ENCODE peak calls at places on chromosome 3, in eight cellular contexts. One of them, this sample, is unnamed.

GRCh38 chr3:122513386-122514122 is 1.2 kb downstream of the KPNA1 start:
- DNase-seq in foreskin fibroblast: no peak
- DNase-seq in brain microvascular endothelial cell: no peak
- DNase-seq in psoas muscle: no peak
- DNase-seq in heart right ventricle: no peak
- DNase-seq in body of pancreas: no peak
- DNase-seq in adrenal gland: no peak
- DNase-seq in astrocyte: peak; percentile 71
- DNase-seq in this sample: no peak

GRCh38 chr3:152558386-152558785 is 276.5 kb upstream of the P2RY1 start:
- DNase-seq in astrocyte: no peak
- DNase-seq in brain microvascular endothelial cell: no peak
- DNase-seq in heart right ventricle: no peak
- DNase-seq in adrenal gland: no peak
- DNase-seq in foreskin fibroblast: peak; percentile 82
- DNase-seq in psoas muscle: no peak
- DNase-seq in body of pancreas: no peak
- DNase-seq in this sample: no peak

GRCh38 chr3:15074500-15074899 is 9.4 kb upstream of the MRPS25 start:
- DNase-seq in body of pancreas: no peak
- DNase-seq in heart right ventricle: no peak
- DNase-seq in psoas muscle: no peak
- DNase-seq in brain microvascular endothelial cell: no peak
- DNase-seq in adrenal gland: no peak
- DNase-seq in astrocyte: no peak
- DNase-seq in foreskin fibroblast: no peak
- DNase-seq in this sample: no peak

GRCh38 chr3:73719877-73720276 is 95.1 kb upstream of the PDZRN3 start:
- DNase-seq in adrenal gland: peak; percentile 67
- DNase-seq in brain microvascular endothelial cell: no peak
- DNase-seq in body of pancreas: no peak
- DNase-seq in foreskin fibroblast: peak; percentile 56
- DNase-seq in astrocyte: peak; percentile 20
- DNase-seq in psoas muscle: peak; percentile 18
- DNase-seq in heart right ventricle: no peak
- DNase-seq in this sample: no peak

GRCh38 chr3:24258727-24259600 is 235.7 kb downstream of the THRB start:
- DNase-seq in body of pancreas: no peak
- DNase-seq in brain microvascular endothelial cell: no peak
- DNase-seq in heart right ventricle: no peak
- DNase-seq in psoas muscle: no peak
- DNase-seq in foreskin fibroblast: no peak
- DNase-seq in adrenal gland: no peak
- DNase-seq in astrocyte: no peak
- DNase-seq in this sample: no peak

GRCh38 chr3:168162172-168162571 is 66.4 kb upstream of the GOLIM4 start:
- DNase-seq in brain microvascular endothelial cell: no peak
- DNase-seq in foreskin fibroblast: peak; percentile 15
- DNase-seq in adrenal gland: no peak
- DNase-seq in body of pancreas: no peak
- DNase-seq in psoas muscle: no peak
- DNase-seq in astrocyte: peak; percentile 17
- DNase-seq in heart right ventricle: no peak
- DNase-seq in this sample: peak; percentile 8

GRCh38 chr3:22360197-22360596 is 609.2 kb upstream of the ZNF385D start:
- DNase-seq in psoas muscle: no peak
- DNase-seq in brain microvascular endothelial cell: no peak
- DNase-seq in adrenal gland: no peak
- DNase-seq in body of pancreas: no peak
- DNase-seq in astrocyte: no peak
- DNase-seq in heart right ventricle: no peak
- DNase-seq in foreskin fibroblast: no peak
- DNase-seq in this sample: no peak

GRCh38 chr3:112672716-112673506 is 32.0 kb upstream of the CCDC80 start:
- DNase-seq in foreskin fibroblast: no peak
- DNase-seq in heart right ventricle: no peak
- DNase-seq in brain microvascular endothelial cell: no peak
- DNase-seq in psoas muscle: no peak
- DNase-seq in adrenal gland: no peak
- DNase-seq in astrocyte: no peak
- DNase-seq in body of pancreas: no peak
- DNase-seq in this sample: no peak

GRCh38 chr3:146589899-146590508 is 15.1 kb downstream of the PLSCR5 start:
- DNase-seq in adrenal gland: peak; percentile 63
- DNase-seq in foreskin fibroblast: peak; percentile 75
- DNase-seq in body of pancreas: peak; percentile 59
- DNase-seq in astrocyte: peak; percentile 13
- DNase-seq in psoas muscle: no peak
- DNase-seq in brain microvascular endothelial cell: peak; percentile 63
- DNase-seq in heart right ventricle: no peak
- DNase-seq in this sample: no peak

GRCh38 chr3:71304684-71305083 is 278.8 kb downstream of the FOXP1 start:
- DNase-seq in foreskin fibroblast: peak; percentile 64
- DNase-seq in brain microvascular endothelial cell: peak; percentile 72
- DNase-seq in psoas muscle: no peak
- DNase-seq in heart right ventricle: no peak
- DNase-seq in adrenal gland: no peak
- DNase-seq in body of pancreas: peak; percentile 33
- DNase-seq in astrocyte: peak; percentile 31
- DNase-seq in this sample: no peak

GRCh38 chr3:178195824-178196223 is 340.4 kb upstream of the KCNMB2 start:
- DNase-seq in adrenal gland: no peak
- DNase-seq in body of pancreas: no peak
- DNase-seq in psoas muscle: no peak
- DNase-seq in astrocyte: peak; percentile 82
- DNase-seq in brain microvascular endothelial cell: peak; percentile 42
- DNase-seq in foreskin fibroblast: peak; percentile 64
- DNase-seq in heart right ventricle: no peak
- DNase-seq in this sample: peak; percentile 21

GRCh38 chr3:194690501-194691372 is 5.1 kb downstream of the FAM43A start:
- DNase-seq in astrocyte: no peak
- DNase-seq in adrenal gland: no peak
- DNase-seq in brain microvascular endothelial cell: peak; percentile 49
- DNase-seq in heart right ventricle: no peak
- DNase-seq in body of pancreas: no peak
- DNase-seq in foreskin fibroblast: no peak
- DNase-seq in psoas muscle: no peak
- DNase-seq in this sample: no peak

GRCh38 chr3:32951410-32951811 is at the start of gene CCR4:
- DNase-seq in foreskin fibroblast: no peak
- DNase-seq in adrenal gland: no peak
- DNase-seq in heart right ventricle: no peak
- DNase-seq in psoas muscle: no peak
- DNase-seq in body of pancreas: no peak
- DNase-seq in astrocyte: no peak
- DNase-seq in brain microvascular endothelial cell: no peak
- DNase-seq in this sample: no peak

GRCh38 chr3:150402217-150402616 is 5.9 kb upstream of the TSC22D2 start:
- DNase-seq in brain microvascular endothelial cell: no peak
- DNase-seq in heart right ventricle: no peak
- DNase-seq in foreskin fibroblast: no peak
- DNase-seq in astrocyte: no peak
- DNase-seq in adrenal gland: no peak
- DNase-seq in body of pancreas: no peak
- DNase-seq in psoas muscle: no peak
- DNase-seq in this sample: no peak

GRCh38 chr3:13512451-13512850 is 32.3 kb downstream of the HDAC11 start:
- DNase-seq in brain microvascular endothelial cell: no peak
- DNase-seq in astrocyte: no peak
- DNase-seq in psoas muscle: no peak
- DNase-seq in foreskin fibroblast: no peak
- DNase-seq in heart right ventricle: no peak
- DNase-seq in adrenal gland: no peak
- DNase-seq in body of pancreas: no peak
- DNase-seq in this sample: no peak

GRCh38 chr3:146550743-146551510 is 6.5 kb upstream of the PLSCR1 start:
- DNase-seq in heart right ventricle: no peak
- DNase-seq in body of pancreas: no peak
- DNase-seq in brain microvascular endothelial cell: peak; percentile 87
- DNase-seq in foreskin fibroblast: peak; percentile 94
- DNase-seq in adrenal gland: no peak
- DNase-seq in psoas muscle: no peak
- DNase-seq in astrocyte: peak; percentile 89
- DNase-seq in this sample: no peak

GRCh38 chr3:114155370-114155821 is 23.5 kb downstream of the DRD3 start:
- DNase-seq in foreskin fibroblast: peak; percentile 31
- DNase-seq in heart right ventricle: no peak
- DNase-seq in adrenal gland: peak; percentile 66
- DNase-seq in body of pancreas: peak; percentile 34
- DNase-seq in astrocyte: no peak
- DNase-seq in psoas muscle: no peak
- DNase-seq in brain microvascular endothelial cell: peak; percentile 34
- DNase-seq in this sample: no peak

GRCh38 chr3:194003128-194004057 is 132.6 kb upstream of the HES1 start:
- DNase-seq in adrenal gland: peak; percentile 95
- DNase-seq in foreskin fibroblast: peak; percentile 96
- DNase-seq in psoas muscle: peak; percentile 89
- DNase-seq in heart right ventricle: peak; percentile 92
- DNase-seq in astrocyte: peak; percentile 93
- DNase-seq in body of pancreas: peak; percentile 87
- DNase-seq in brain microvascular endothelial cell: peak; percentile 98
- DNase-seq in this sample: peak; percentile 88

GRCh38 chr3:25572919-25573385 is 91.8 kb downstream of the TOP2B start:
- DNase-seq in adrenal gland: no peak
- DNase-seq in brain microvascular endothelial cell: peak; percentile 66
- DNase-seq in astrocyte: peak; percentile 71
- DNase-seq in psoas muscle: no peak
- DNase-seq in foreskin fibroblast: peak; percentile 8
- DNase-seq in heart right ventricle: no peak
- DNase-seq in body of pancreas: no peak
- DNase-seq in this sample: no peak

GRCh38 chr3:49530231-49530630 is 24.0 kb upstream of the BSN start:
- DNase-seq in brain microvascular endothelial cell: no peak
- DNase-seq in adrenal gland: no peak
- DNase-seq in psoas muscle: no peak
- DNase-seq in astrocyte: no peak
- DNase-seq in body of pancreas: no peak
- DNase-seq in foreskin fibroblast: no peak
- DNase-seq in heart right ventricle: no peak
- DNase-seq in this sample: no peak

GRCh38 chr3:100982710-100983109 is 10.5 kb downstream of the ABI3BP start:
- DNase-seq in adrenal gland: peak; percentile 50
- DNase-seq in psoas muscle: peak; percentile 59
- DNase-seq in body of pancreas: peak; percentile 24
- DNase-seq in astrocyte: peak; percentile 49
- DNase-seq in foreskin fibroblast: peak; percentile 60
- DNase-seq in heart right ventricle: peak; percentile 48
- DNase-seq in brain microvascular endothelial cell: peak; percentile 5
- DNase-seq in this sample: peak; percentile 34

GRCh38 chr3:193049901-193050300 is 132.2 kb upstream of the MB21D2 start:
- DNase-seq in brain microvascular endothelial cell: no peak
- DNase-seq in adrenal gland: no peak
- DNase-seq in heart right ventricle: no peak
- DNase-seq in foreskin fibroblast: no peak
- DNase-seq in psoas muscle: no peak
- DNase-seq in astrocyte: no peak
- DNase-seq in body of pancreas: no peak
- DNase-seq in this sample: no peak

GRCh38 chr3:177602601-177603136 is 405.4 kb upstream of the TBL1XR1 start:
- DNase-seq in brain microvascular endothelial cell: no peak
- DNase-seq in psoas muscle: no peak
- DNase-seq in foreskin fibroblast: peak; percentile 25
- DNase-seq in heart right ventricle: no peak
- DNase-seq in adrenal gland: no peak
- DNase-seq in astrocyte: peak; percentile 35
- DNase-seq in body of pancreas: peak; percentile 22
- DNase-seq in this sample: no peak

DNA sequence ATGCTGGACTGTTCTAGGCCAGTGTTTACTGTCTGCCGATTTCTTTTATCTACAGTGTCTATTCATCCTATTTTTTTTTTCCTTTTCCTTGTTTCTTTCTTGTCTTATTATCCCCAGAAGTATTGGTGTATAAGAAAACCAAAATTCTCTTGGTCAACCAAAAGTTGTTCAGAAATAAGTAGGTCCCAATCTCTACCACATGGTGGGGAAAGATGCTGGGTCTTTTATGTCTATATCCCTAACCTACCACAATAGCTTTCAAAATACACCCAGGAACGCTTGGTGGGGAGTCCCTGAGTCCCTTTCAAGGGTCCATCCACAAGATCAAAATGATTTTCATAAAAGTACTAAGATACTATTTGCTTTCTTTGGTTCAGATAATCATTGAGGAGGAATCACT is 225.6 kb downstream of the CLSTN2 start:
- DNase-seq in astrocyte: no peak
- DNase-seq in adrenal gland: no peak
- DNase-seq in heart right ventricle: no peak
- DNase-seq in brain microvascular endothelial cell: no peak
- DNase-seq in foreskin fibroblast: no peak
- DNase-seq in psoas muscle: no peak
- DNase-seq in body of pancreas: no peak
- DNase-seq in this sample: no peak
- TF ChIP-seq CTCF in astrocyte: no peak
- TF ChIP-seq CTCF in adrenal gland: no peak
- TF ChIP-seq CTCF in heart right ventricle: no peak
- TF ChIP-seq CTCF in brain microvascular endothelial cell: no peak
- TF ChIP-seq CTCF in foreskin fibroblast: no peak
- TF ChIP-seq CTCF in psoas muscle: no peak
- TF ChIP-seq CTCF in body of pancreas: peak; percentile 20
- TF ChIP-seq CTCF in this sample: peak; percentile 11

GRCh38 chr3:4494807-4495200 is 1.7 kb downstream of the ITPR1 start:
- DNase-seq in brain microvascular endothelial cell: no peak
- DNase-seq in astrocyte: no peak
- DNase-seq in psoas muscle: no peak
- DNase-seq in heart right ventricle: no peak
- DNase-seq in body of pancreas: no peak
- DNase-seq in foreskin fibroblast: no peak
- DNase-seq in adrenal gland: no peak
- DNase-seq in this sample: no peak
- H3K4me3 ChIP-seq in brain microvascular endothelial cell: no peak overlapping the region
- H3K4me3 ChIP-seq in astrocyte: no peak overlapping the region
- H3K4me3 ChIP-seq in psoas muscle: peak overlapping the region; percentile 72
- H3K4me3 ChIP-seq in heart right ventricle: peak overlapping the region; percentile 79
- H3K4me3 ChIP-seq in body of pancreas: no peak overlapping the region
- H3K4me3 ChIP-seq in foreskin fibroblast: peak overlapping the region; percentile 70
- H3K4me3 ChIP-seq in adrenal gland: peak overlapping the region; percentile 81
- H3K4me3 ChIP-seq in this sample: no peak overlapping the region

DNA sequence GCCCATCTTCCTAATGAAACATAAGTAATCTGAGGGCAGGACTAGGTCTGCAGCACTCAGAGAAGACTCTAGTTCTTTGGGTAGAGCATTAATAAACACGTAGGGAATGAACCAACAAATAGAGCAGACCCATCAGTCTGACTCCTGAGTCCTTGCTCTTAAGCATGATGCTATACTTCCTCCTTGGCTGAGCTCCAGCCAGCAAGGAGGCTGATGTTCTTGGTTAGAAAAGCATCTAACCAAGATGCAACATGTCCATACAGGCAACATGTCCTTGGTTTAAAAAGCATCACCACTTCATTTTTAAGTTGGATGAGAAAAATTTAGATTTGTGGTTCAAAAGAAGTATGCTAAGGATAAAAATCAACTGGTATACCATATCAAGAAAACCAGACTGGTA is 8.5 kb upstream of the MYH15 start:
- DNase-seq in adrenal gland: no peak
- DNase-seq in psoas muscle: no peak
- DNase-seq in foreskin fibroblast: peak; percentile 57
- DNase-seq in heart right ventricle: no peak
- DNase-seq in body of pancreas: peak; percentile 9
- DNase-seq in brain microvascular endothelial cell: no peak
- DNase-seq in astrocyte: no peak
- DNase-seq in this sample: no peak
- TF ChIP-seq CTCF in adrenal gland: no peak
- TF ChIP-seq CTCF in psoas muscle: no peak
- TF ChIP-seq CTCF in foreskin fibroblast: no peak
- TF ChIP-seq CTCF in heart right ventricle: no peak
- TF ChIP-seq CTCF in body of pancreas: no peak
- TF ChIP-seq CTCF in brain microvascular endothelial cell: no peak
- TF ChIP-seq CTCF in astrocyte: no peak
- TF ChIP-seq CTCF in this sample: no peak

GRCh38 chr3:67327582-67327981 is 326.8 kb downstream of the SUCLG2 start:
- DNase-seq in brain microvascular endothelial cell: no peak
- DNase-seq in psoas muscle: no peak
- DNase-seq in astrocyte: no peak
- DNase-seq in body of pancreas: no peak
- DNase-seq in foreskin fibroblast: no peak
- DNase-seq in heart right ventricle: no peak
- DNase-seq in adrenal gland: no peak
- DNase-seq in this sample: no peak
- H3K4me3 ChIP-seq in brain microvascular endothelial cell: no peak overlapping the region
- H3K4me3 ChIP-seq in psoas muscle: no peak overlapping the region
- H3K4me3 ChIP-seq in astrocyte: no peak overlapping the region
- H3K4me3 ChIP-seq in body of pancreas: no peak overlapping the region
- H3K4me3 ChIP-seq in foreskin fibroblast: no peak overlapping the region
- H3K4me3 ChIP-seq in heart right ventricle: no peak overlapping the region
- H3K4me3 ChIP-seq in adrenal gland: no peak overlapping the region
- H3K4me3 ChIP-seq in this sample: no peak overlapping the region

This sample was measured in AG09309.